ENCODE peak calls at places on chromosome 2, in ten cellular contexts. X, W, O, C, Q, B, E, R, U and J are unnamed samples.

GRCh38 chr2:17539993-17540812 is at the start of gene VSNL1:
- DNase-seq in X (peak), W (no peak), O (no peak), C (no peak), Q (peak), B (peak), E (peak), R (peak), U (no peak), J (peak)

GRCh38 chr2:5720426-5720825 is 28.2 kb downstream of the SOX11 start:
- DNase-seq in X (no peak), W (no peak), O (no peak), C (no peak), Q (no peak), B (no peak), E (no peak), R (no peak), U (no peak), J (no peak)

GRCh38 chr2:127029652-127030051 is 77.3 kb downstream of the BIN1 start:
- DNase-seq in X (no peak), W (no peak), O (no peak), C (no peak), Q (no peak), B (no peak), E (no peak), R (peak), U (no peak), J (no peak)

GRCh38 chr2:38671946-38672345 is 6.0 kb downstream of the GALM start:
- DNase-seq in X (no peak), W (no peak), O (no peak), C (no peak), Q (no peak), B (no peak), E (no peak), R (no peak), U (no peak), J (no peak)

GRCh38 chr2:121283670-121284245 is 1.2 kb downstream of the TFCP2L1 start:
- DNase-seq in X (no peak), W (no peak), O (no peak), C (no peak), Q (no peak), B (no peak), E (no peak), R (no peak), U (no peak), J (no peak)

GRCh38 chr2:150468350-150468960 is 19.0 kb downstream of the RND3 start:
- DNase-seq in X (no peak), W (no peak), O (no peak), C (no peak), Q (no peak), B (no peak), E (no peak), R (no peak), U (no peak), J (no peak)

GRCh38 chr2:207230261-207231105 is 64.7 kb upstream of the KLF7 start:
- DNase-seq in X (no peak), W (no peak), O (no peak), C (no peak), Q (peak), B (peak), E (no peak), R (no peak), U (no peak), J (peak)

GRCh38 chr2:134319581-134320246 is 65.8 kb downstream of the MGAT5 start:
- DNase-seq in X (no peak), W (no peak), O (no peak), C (no peak), Q (no peak), B (no peak), E (no peak), R (no peak), U (peak), J (no peak)

GRCh38 chr2:46134531-46135229 is 162.5 kb upstream of the EPAS1 start:
- DNase-seq in X (no peak), W (no peak), O (no peak), C (no peak), Q (peak), B (no peak), E (no peak), R (peak), U (no peak), J (no peak)